ENCODE peak calls at places on chromosomes 3 and 15, in ten cellular contexts. L is ACHN; B is hippocampal formation; M is activated CD8-positive, alpha-beta memory T cell treated with anti-CD3 and anti-CD28 coated beads for 48 hours; T is iPS DF 6.9; W is stimulated activated CD4-positive, alpha-beta T cell treated with anti-CD3 and anti-CD28 coated beads, Interleukin-2, amount 100 ng/mL, for 48 hours; U is nephron progenitor cell; J is AG04450; H is fibroblast of the conjunctiva; X is epithelial cell of esophagus. D is an unnamed sample.

GRCh38 chr15:52496776-52497470 is 31.8 kb downstream of the MYO5A start:
- DNase-seq in T (no peak), L (peak; percentile 67), H (no peak), U (no peak), J (no peak), B (no peak), W (peak; percentile 36), X (peak; percentile 96), M (no peak), D (peak; percentile 76)

GRCh38 chr3:85487375-85487774 is 528.6 kb downstream of the CADM2 start:
- DNase-seq in W (no peak), B (no peak), U (no peak), T (no peak), X (no peak), M (no peak), L (no peak), J (no peak), H (no peak), D (no peak)

GRCh38 chr15:64209680-64210334 is 47.0 kb upstream of the PPIB start:
- DNase-seq in X (peak; percentile 36), M (no peak), J (peak; percentile 2), B (no peak), W (no peak), U (no peak), H (peak; percentile 30), T (no peak), L (peak; percentile 59), D (no peak)

GRCh38 chr3:12628813-12629212 is 35.1 kb downstream of the RAF1 start:
- DNase-seq in U (no peak), J (no peak), T (no peak), L (no peak), X (no peak), B (no peak), M (no peak), W (no peak), H (no peak), D (no peak)

GRCh38 chr15:52200831-52201365 is 9.7 kb upstream of the GNB5 start:
- DNase-seq in X (no peak), T (no peak), J (no peak), B (no peak), L (no peak), U (no peak), W (no peak), M (no peak), H (no peak), D (no peak)

GRCh38 chr3:142863010-142863787 is 25.7 kb downstream of the PCOLCE2 start:
- DNase-seq in X (peak; percentile 88), L (no peak), T (no peak), M (no peak), H (peak; percentile 38), B (no peak), J (no peak), U (no peak), W (no peak), D (peak; percentile 79)

GRCh38 chr3:172096881-172097420 is 57.6 kb downstream of the FNDC3B start:
- DNase-seq in L (no peak), H (peak; percentile 36), J (no peak), B (no peak), M (no peak), X (peak; percentile 93), U (no peak), W (no peak), T (no peak), D (peak; percentile 90)

GRCh38 chr3:97673357-97673997 is 91.1 kb upstream of the ARL6 start:
- DNase-seq in M (no peak), X (no peak), J (no peak), T (no peak), H (no peak), W (no peak), B (no peak), L (no peak), U (no peak), D (no peak)

GRCh38 chr3:105791134-105791533 is 77.7 kb downstream of the CBLB start:
- DNase-seq in T (no peak), H (peak; percentile 80), M (no peak), W (no peak), J (no peak), X (no peak), U (no peak), B (no peak), L (no peak), D (no peak)

GRCh38 chr3:41362638-41363559 is 163.6 kb downstream of the CTNNB1 start:
- DNase-seq in J (no peak), L (no peak), H (no peak), M (no peak), W (no peak), T (peak; percentile 43), X (peak; percentile 22), B (no peak), U (no peak), D (no peak)

GRCh38 chr3:100796556-100796955 is 87.3 kb downstream of the TFG start:
- DNase-seq in X (peak; percentile 31), B (no peak), U (no peak), H (no peak), M (no peak), J (no peak), L (peak; percentile 34), T (no peak), W (no peak), D (no peak)

GRCh38 chr3:32399030-32399620 is 7.5 kb downstream of the CMTM7 start:
- DNase-seq in W (no peak), J (no peak), X (peak; percentile 66), L (peak; percentile 65), T (no peak), U (peak; percentile 25), M (no peak), B (no peak), H (peak; percentile 57), D (no peak)

GRCh38 chr15:92881838-92882696 is 18.1 kb upstream of the CHD2 start:
- DNase-seq in T (peak; percentile 100), H (peak; percentile 100), U (peak; percentile 98), W (peak; percentile 97), J (peak; percentile 100), B (peak; percentile 99), M (peak; percentile 96), L (peak; percentile 98), X (peak; percentile 99), D (peak; percentile 99)

GRCh38 chr3:177519588-177519987 is 322.3 kb upstream of the TBL1XR1 start:
- DNase-seq in L (no peak), B (no peak), T (no peak), X (no peak), W (no peak), U (no peak), H (no peak), J (no peak), M (no peak), D (no peak)

GRCh38 chr3:76403556-76403955 is 618.2 kb upstream of the ZNF717 start:
- DNase-seq in J (peak; percentile 62), X (no peak), H (no peak), U (no peak), L (no peak), T (no peak), M (no peak), B (no peak), W (no peak), D (peak; percentile 5)

GRCh38 chr15:78640840-78641733 is at the start of gene CHRNB4:
- DNase-seq in H (no peak), B (no peak), W (no peak), T (peak; percentile 74), U (peak; percentile 92), J (no peak), M (no peak), L (peak; percentile 42), X (peak; percentile 76), D (peak; percentile 73)

GRCh38 chr15:40108061-40108854 is 421 bp downstream of the BMF start:
- DNase-seq in M (no peak), B (no peak), J (no peak), T (no peak), X (peak; percentile 35), H (no peak), L (no peak), W (no peak), U (peak; percentile 37), D (no peak)

GRCh38 chr3:52090620-52091468 is 34.5 kb upstream of the DUSP7 start:
- DNase-seq in T (no peak), J (no peak), B (no peak), X (no peak), M (no peak), L (no peak), W (no peak), U (no peak), H (no peak), D (no peak)

GRCh38 chr3:60081381-60082095 is 1031.7 kb upstream of the CFAP20DC start:
- DNase-seq in L (no peak), T (no peak), J (no peak), B (no peak), W (no peak), M (no peak), H (no peak), U (no peak), X (no peak), D (no peak)

GRCh38 chr15:55802600-55803376 is 59.8 kb upstream of the PRTG start:
- DNase-seq in J (no peak), B (no peak), L (no peak), U (no peak), H (no peak), M (no peak), T (no peak), X (no peak), W (no peak), D (no peak)

GRCh38 chr15:41919201-41919820 is 25.5 kb upstream of the SPTBN5 start:
- DNase-seq in L (no peak), X (no peak), J (no peak), H (no peak), M (no peak), W (no peak), U (no peak), B (no peak), T (no peak), D (no peak)

GRCh38 chr3:194139085-194139976 is 3.4 kb downstream of the HES1 start:
- DNase-seq in B (no peak), X (peak; percentile 94), T (no peak), L (peak; percentile 45), U (peak; percentile 66), M (no peak), J (no peak), H (no peak), W (no peak), D (peak; percentile 97)

GRCh38 chr3:52005571-52005986 is 9.9 kb upstream of the RPL29 start:
- DNase-seq in T (no peak), H (no peak), M (no peak), X (peak; percentile 74), W (no peak), J (peak; percentile 42), U (peak; percentile 77), B (no peak), L (no peak), D (no peak)

GRCh38 chr15:71295242-71296031 is 180.2 kb downstream of the THSD4 start:
- DNase-seq in X (peak; percentile 99), B (no peak), U (no peak), J (peak; percentile 98), W (no peak), H (peak; percentile 98), M (no peak), L (peak; percentile 95), T (no peak), D (peak; percentile 100)

GRCh38 chr15:95470997-95471692 is 859.4 kb upstream of the NR2F2 start:
- DNase-seq in U (no peak), T (no peak), X (no peak), W (no peak), B (no peak), M (no peak), H (peak; percentile 0), L (no peak), J (no peak), D (no peak)

D was measured in foreskin keratinocyte.